ENCODE peak calls at places on chromosomes 3 and 15, in four cellular contexts. X is keratinocyte, Y is HCT116, S is upper lobe of right lung. D is an unnamed sample.

GRCh38 chr3:107116251-107116650 is 261.0 kb upstream of the CCDC54 start:
- DNase-seq in S (no peak), Y (no peak), X (no peak), D (no peak)

GRCh38 chr15:38564557-38565286 is at the start of gene RASGRP1:
- DNase-seq in Y (no peak), X (no peak), S (peak; percentile 88), D (no peak)

GRCh38 chr15:66124626-66125025 is 128.9 kb downstream of the MEGF11 start:
- DNase-seq in S (no peak), X (no peak), Y (no peak), D (no peak)

GRCh38 chr3:177385186-177385585 is 187.9 kb upstream of the TBL1XR1 start:
- DNase-seq in Y (no peak), X (no peak), S (no peak), D (no peak)

GRCh38 chr3:148711981-148712666 is 14.4 kb downstream of the AGTR1 start:
- DNase-seq in X (no peak), Y (no peak), S (no peak), D (no peak)

GRCh38 chr3:15711281-15711680 is 86.5 kb downstream of the ANKRD28 start:
- DNase-seq in S (no peak), Y (no peak), X (no peak), D (no peak)

GRCh38 chr3:141360888-141361598 is 7.3 kb upstream of the ZBTB38 start:
- DNase-seq in S (no peak), X (no peak), Y (peak; percentile 59), D (no peak)

GRCh38 chr15:25345943-25346342 is 92.9 kb downstream of the UBE3A start:
- DNase-seq in S (no peak), Y (no peak), X (no peak), D (peak; percentile 7)

GRCh38 chr15:81097893-81098280 is 36.2 kb upstream of the CFAP161 start:
- DNase-seq in Y (no peak), X (no peak), S (no peak), D (no peak)

GRCh38 chr3:1439395-1439794 is 346.6 kb downstream of the CNTN6 start:
- DNase-seq in S (no peak), X (no peak), Y (no peak), D (no peak)

GRCh38 chr3:150370982-150371381 is 37.1 kb upstream of the TSC22D2 start:
- DNase-seq in S (no peak), Y (no peak), X (no peak), D (no peak)

GRCh38 chr15:88621789-88622604 is 857 bp downstream of the AEN start:
- DNase-seq in Y (no peak), S (no peak), X (no peak), D (no peak)

GRCh38 chr15:65884511-65884910 is 15.2 kb downstream of the RAB11A start:
- DNase-seq in X (no peak), S (no peak), Y (no peak), D (no peak)

GRCh38 chr15:40914013-40914412 is 15.1 kb upstream of the DLL4 start:
- DNase-seq in S (no peak), Y (no peak), X (no peak), D (no peak)

GRCh38 chr15:36415643-36416042 is 163.8 kb upstream of the CDIN1 start:
- DNase-seq in X (no peak), Y (no peak), S (no peak), D (no peak)

GRCh38 chr15:26394801-26395200 is 378.1 kb downstream of the GABRB3 start:
- DNase-seq in X (no peak), Y (no peak), S (no peak), D (no peak)

GRCh38 chr3:17632401-17633100 is 109.9 kb downstream of the TBC1D5 start:
- DNase-seq in Y (peak; percentile 31), S (no peak), X (no peak), D (no peak)

GRCh38 chr15:77036537-77037474 is 34.1 kb downstream of the TSPAN3 start:
- DNase-seq in Y (no peak), S (peak; percentile 61), X (no peak), D (no peak)

GRCh38 chr3:138417559-138417982 is 16.8 kb upstream of the ESYT3 start:
- DNase-seq in X (peak; percentile 38), S (peak; percentile 85), Y (peak; percentile 77), D (peak; percentile 23)

GRCh38 chr3:58608648-58609047 is 31.5 kb upstream of the FAM107A start:
- DNase-seq in S (no peak), Y (no peak), X (no peak), D (no peak)

GRCh38 chr3:187131981-187132380 is 7.3 kb downstream of the RPL39L start:
- DNase-seq in Y (no peak), S (no peak), X (no peak), D (no peak)

GRCh38 chr15:31108836-31109235 is 7.3 kb upstream of the TRPM1 start:
- DNase-seq in S (no peak), Y (no peak), X (no peak), D (no peak)

GRCh38 chr3:127822166-127822835 is at the start of gene MGLL:
- DNase-seq in X (no peak), Y (no peak), S (peak; percentile 78), D (no peak)

GRCh38 chr15:64233299-64233698 is 70.5 kb upstream of the PPIB start:
- DNase-seq in Y (no peak), S (no peak), X (no peak), D (no peak)

GRCh38 chr15:33985751-33986150 is 17.5 kb downstream of the CHRM5 start:
- DNase-seq in S (no peak), X (no peak), Y (no peak), D (no peak)

GRCh38 chr15:77759896-77760592 is 127.3 kb upstream of the LINGO1 start:
- DNase-seq in Y (peak; percentile 13), S (no peak), X (no peak), D (no peak)

GRCh38 chr3:101156787-101157345 is 163.5 kb downstream of the IMPG2 start:
- DNase-seq in S (no peak), Y (no peak), X (no peak), D (no peak)

GRCh38 chr3:58528629-58529028 is 8.4 kb downstream of the ACOX2 start:
- DNase-seq in Y (no peak), X (peak; percentile 5), S (no peak), D (no peak)

GRCh38 chr3:115165701-115166100 is 18.6 kb upstream of the ZBTB20 start:
- DNase-seq in S (no peak), X (no peak), Y (no peak), D (no peak)

GRCh38 chr3:172221550-172221949 is 182.2 kb downstream of the FNDC3B start:
- DNase-seq in Y (no peak), X (peak; percentile 7), S (no peak), D (no peak)

GRCh38 chr3:172222474-172223071 is 183.2 kb downstream of the FNDC3B start:
- DNase-seq in X (no peak), Y (no peak), S (no peak), D (no peak)

GRCh38 chr3:172224560-172225214 is 185.3 kb downstream of the FNDC3B start:
- DNase-seq in S (no peak), X (no peak), Y (no peak), D (no peak)

GRCh38 chr3:172225215-172225707 is 185.9 kb downstream of the FNDC3B start:
- DNase-seq in S (no peak), X (no peak), Y (no peak), D (no peak)

GRCh38 chr3:172223870-172224269 is 184.5 kb downstream of the FNDC3B start:
- DNase-seq in S (no peak), Y (no peak), X (no peak), D (no peak)
- H3K4me3 ChIP-seq in S (no peak overlapping the region), Y (no peak overlapping the region), X (no peak overlapping the region), D (no peak overlapping the region)

DNA sequence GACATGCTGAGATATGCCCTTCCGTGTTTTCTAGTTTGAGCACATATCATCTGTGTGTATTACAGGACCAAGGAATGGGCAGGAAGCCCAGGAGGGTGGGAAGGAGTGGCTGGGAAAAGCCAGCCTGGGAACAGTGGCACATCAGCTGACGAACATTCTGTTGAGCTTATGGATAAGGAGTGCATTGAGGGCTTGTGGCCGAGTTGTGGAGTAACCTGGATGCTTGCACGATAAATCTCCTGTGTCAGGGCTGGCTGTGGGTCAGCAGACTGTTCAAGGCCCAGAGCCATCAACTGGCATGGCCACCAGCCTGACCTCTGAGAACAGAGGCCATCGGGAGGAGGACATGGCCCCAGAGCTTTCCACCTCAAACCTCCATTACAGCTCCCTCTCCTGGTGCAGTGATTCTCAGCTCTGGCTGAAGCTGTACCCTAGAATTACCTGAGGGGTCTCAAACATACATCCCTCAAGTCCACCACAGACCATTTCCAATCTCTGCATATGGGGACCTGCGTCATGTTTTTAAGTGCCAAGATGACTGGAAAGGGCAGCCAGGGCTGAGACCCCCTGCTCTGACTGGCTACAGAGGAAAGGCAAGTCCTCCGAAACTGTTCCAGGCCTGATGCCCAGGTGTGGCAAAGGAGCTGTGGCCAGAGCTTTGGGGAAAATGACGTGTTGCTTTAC is 4.8 kb upstream of the VILL start:
- DNase-seq in S (peak; percentile 77), Y (no peak), X (no peak), D (no peak)
- H3K27ac ChIP-seq in S (peak overlapping the region; percentile 30), Y (no peak overlapping the region), X (no peak overlapping the region), D (peak overlapping the region; percentile 20)

DNA sequence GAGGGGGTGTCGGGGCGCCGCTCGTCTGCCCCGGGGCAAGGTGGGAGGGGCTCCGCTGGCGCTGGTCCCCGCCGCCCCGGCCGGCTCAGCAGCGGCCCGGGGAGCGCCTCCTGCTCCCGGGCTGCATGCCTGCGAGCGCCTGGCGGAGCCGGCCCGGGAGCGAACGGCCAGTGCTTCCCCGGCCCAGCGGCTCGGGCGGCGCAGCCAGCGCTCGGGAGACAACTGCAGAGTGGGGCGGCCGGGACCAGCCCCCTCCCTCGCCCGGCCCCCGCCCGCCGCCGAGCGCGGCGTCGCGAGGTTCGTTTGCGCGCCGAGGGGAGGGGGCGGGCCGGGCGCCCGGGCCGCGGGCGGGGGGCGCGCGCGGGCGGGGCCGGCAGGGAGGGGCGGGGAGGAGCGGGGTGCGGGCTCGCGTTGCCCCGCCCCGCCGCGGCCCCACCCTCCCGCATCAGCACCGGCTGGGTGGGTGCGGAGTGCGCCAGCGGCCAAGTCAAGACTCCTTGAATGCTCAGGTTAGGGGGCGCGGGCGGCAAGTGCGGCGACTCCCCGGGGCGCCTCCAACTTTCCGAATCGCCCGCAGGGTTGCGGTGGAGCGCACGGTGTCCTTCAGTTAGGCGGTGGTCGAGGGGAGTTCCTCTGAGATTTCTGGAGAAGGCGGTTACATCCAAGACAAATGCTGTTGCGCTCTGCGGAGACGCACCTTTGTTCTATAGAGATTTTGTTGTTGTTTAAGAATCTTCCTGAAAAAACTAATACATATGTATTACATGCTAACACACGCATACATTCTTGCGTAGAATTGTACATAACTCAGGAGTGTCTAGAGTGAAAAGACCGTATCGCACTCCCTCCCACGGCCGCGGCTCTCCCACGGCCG is at the start of gene RGMA:
- DNase-seq in X (no peak), Y (no peak), S (peak; percentile 66), D (no peak)
- H3K27me3 ChIP-seq in X (peaks cover 55% of the 10 kb centered on the region), Y (peaks cover 31% of the 10 kb centered on the region), S (peaks cover 46% of the 10 kb centered on the region), D (no peaks in the 10 kb centered on the region)

GRCh38 chr15:89806565-89807550 is 7.8 kb downstream of the ANPEP start:
- DNase-seq in Y (no peak), S (no peak), X (no peak), D (no peak)
- H3K4me3 ChIP-seq in Y (no peak overlapping the region), S (no peak overlapping the region), X (no peak overlapping the region), D (no peak overlapping the region)

GRCh38 chr3:30503431-30503830 is 103.0 kb upstream of the TGFBR2 start:
- DNase-seq in S (no peak), Y (no peak), X (no peak), D (no peak)
- H3K27ac ChIP-seq in S (no peak overlapping the region), Y (no peak overlapping the region), X (peak overlapping the region; percentile 50), D (no peak overlapping the region)

DNA sequence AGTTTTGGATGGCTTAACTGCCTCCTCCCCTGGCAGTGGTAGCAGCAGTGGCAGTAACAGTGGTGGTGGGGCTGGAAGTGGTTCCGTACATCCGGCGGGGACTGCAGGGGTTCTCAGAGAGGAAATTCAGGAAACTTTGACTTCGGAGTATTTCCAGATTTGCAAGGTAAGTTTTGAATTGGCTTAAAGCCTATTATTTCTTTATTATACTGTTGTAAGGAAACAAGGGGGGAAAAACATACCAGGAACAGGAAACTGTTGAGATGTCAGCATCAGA is 1.5 kb downstream of the STXBP5L start:
- DNase-seq in Y (no peak), S (no peak), X (no peak), D (no peak)
- H3K27me3 ChIP-seq in Y (peaks cover under 1% of the 10 kb centered on the region), S (peaks cover 59% of the 10 kb centered on the region), X (peaks cover 32% of the 10 kb centered on the region), D (no peaks in the 10 kb centered on the region)

D was measured in thoracic aorta.